ENCODE peak calls at places on chromosome 18, in four cellular contexts. V is HepG2, W is endothelial cell of umbilical vein, J is sigmoid colon. Z is an unnamed sample.

GRCh38 chr18:41324020-41324791 is 630.8 kb upstream of the PIK3C3 start:
- DNase-seq in V (no peak), W (no peak), J (no peak), Z (no peak)

GRCh38 chr18:79518028-79518682 is 122.4 kb downstream of the NFATC1 start:
- DNase-seq in J (no peak), V (no peak), W (no peak), Z (peak; percentile 74)

GRCh38 chr18:42392416-42392815 is 437.4 kb downstream of the PIK3C3 start:
- DNase-seq in V (no peak), W (no peak), J (no peak), Z (no peak)

GRCh38 chr18:80168982-80169381 is 59.9 kb downstream of the ADNP2 start:
- DNase-seq in W (no peak), V (no peak), J (no peak), Z (no peak)

GRCh38 chr18:26685438-26686173 is 137.3 kb upstream of the KCTD1 start:
- DNase-seq in V (peak; percentile 1), J (no peak), W (no peak), Z (no peak)

GRCh38 chr18:22643731-22644130 is 226.0 kb upstream of the CTAGE1 start:
- DNase-seq in W (no peak), J (no peak), V (no peak), Z (no peak)

GRCh38 chr18:66603941-66604627 is at the start of gene CDH19:
- DNase-seq in W (no peak), V (peak; percentile 0), J (no peak), Z (no peak)

GRCh38 chr18:73893879-73894278 is 253.8 kb downstream of the FBXO15 start:
- DNase-seq in J (no peak), W (no peak), V (no peak), Z (no peak)

GRCh38 chr18:47558110-47558750 is 306.8 kb upstream of the SKOR2 start:
- DNase-seq in W (no peak), V (no peak), J (no peak), Z (peak; percentile 31)

GRCh38 chr18:3081558-3081957 is 68.6 kb upstream of the LPIN2 start:
- DNase-seq in W (peak; percentile 75), V (no peak), J (no peak), Z (no peak)

GRCh38 chr18:58870130-58870529 is 5.5 kb downstream of the ZNF532 start:
- DNase-seq in J (peak; percentile 45), V (no peak), W (no peak), Z (no peak)

GRCh38 chr18:3540805-3541548 is 91.0 kb downstream of the TGIF1 start:
- DNase-seq in V (no peak), J (no peak), W (no peak), Z (no peak)

GRCh38 chr18:2897448-2898052 is 50.7 kb downstream of the EMILIN2 start:
- DNase-seq in J (peak; percentile 20), V (no peak), W (no peak), Z (no peak)

GRCh38 chr18:38534073-38534472 is 968.5 kb upstream of the CELF4 start:
- DNase-seq in V (no peak), J (no peak), W (no peak), Z (no peak)

GRCh38 chr18:5195656-5196055 is 1.4 kb downstream of the AKAIN1 start:
- DNase-seq in V (no peak), W (no peak), J (no peak), Z (no peak)

GRCh38 chr18:50340078-50340477 is 34.8 kb upstream of the SKA1 start:
- DNase-seq in V (no peak), J (no peak), W (no peak), Z (peak; percentile 66)

GRCh38 chr18:50880108-50880465 is 1.2 kb downstream of the ME2 start:
- DNase-seq in J (no peak), W (no peak), V (no peak), Z (no peak)

GRCh38 chr18:48486762-48487161 is 52.1 kb upstream of the CTIF start:
- DNase-seq in J (no peak), V (no peak), W (peak; percentile 13), Z (no peak)

GRCh38 chr18:48862116-48862515 is 88.6 kb downstream of the SMAD7 start:
- DNase-seq in V (no peak), J (no peak), W (no peak), Z (peak; percentile 47)

GRCh38 chr18:40355701-40356100 is 1599.3 kb upstream of the PIK3C3 start:
- DNase-seq in J (no peak), V (no peak), W (no peak), Z (no peak)

GRCh38 chr18:5294113-5294617 is 1.4 kb downstream of the ZBTB14 start:
- DNase-seq in W (peak; percentile 13), V (no peak), J (peak; percentile 73), Z (no peak)

GRCh38 chr18:5980721-5981120 is 85.4 kb upstream of the TMEM200C start:
- DNase-seq in V (no peak), W (no peak), J (no peak), Z (no peak)

GRCh38 chr18:54240629-54241107 is 16.2 kb upstream of the MBD2 start:
- DNase-seq in V (no peak), J (no peak), W (no peak), Z (no peak)

GRCh38 chr18:74498712-74499629 is 2.8 kb downstream of the CNDP2 start:
- DNase-seq in W (no peak), V (no peak), J (peak; percentile 59), Z (peak; percentile 93)

GRCh38 chr18:30556112-30556511 is 486.4 kb downstream of the DSC3 start:
- DNase-seq in W (no peak), J (no peak), V (no peak), Z (no peak)

GRCh38 chr18:73296686-73297085 is 428.9 kb upstream of the NETO1 start:
- DNase-seq in V (no peak), J (no peak), W (no peak), Z (no peak)

GRCh38 chr18:60892855-60893254 is 440.4 kb upstream of the CDH20 start:
- DNase-seq in J (no peak), W (no peak), V (peak; percentile 45), Z (no peak)

GRCh38 chr18:11862468-11863137 is 11.4 kb downstream of the CHMP1B start:
- DNase-seq in J (no peak), W (no peak), V (no peak), Z (no peak)

DNA sequence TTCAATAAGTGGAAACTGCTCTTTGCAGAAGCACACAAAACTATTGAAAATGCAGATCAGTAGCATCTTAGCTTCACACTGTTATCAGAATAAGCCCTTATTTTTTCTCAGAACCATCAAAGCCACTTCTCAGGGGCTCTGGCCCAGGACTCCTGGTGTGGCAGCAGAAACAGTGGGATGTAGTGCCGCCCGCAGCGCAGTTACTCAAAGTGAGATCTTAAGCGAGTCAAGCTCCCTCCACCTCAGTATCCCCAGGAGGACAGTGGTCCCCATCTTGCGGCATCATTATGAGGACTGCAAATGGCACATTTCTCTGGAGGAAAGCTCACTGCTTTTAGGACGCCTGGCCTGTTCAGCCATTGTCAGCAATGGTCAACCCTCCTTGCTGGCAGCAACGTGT is 60.0 kb downstream of the MBP start:
- DNase-seq in J (no peak), W (no peak), V (no peak), Z (no peak)
- H3K4me1 ChIP-seq in J (peaks cover 33% of the 10 kb centered on the region), W (peaks cover 42% of the 10 kb centered on the region), V (peaks cover 20% of the 10 kb centered on the region), Z (peaks cover 78% of the 10 kb centered on the region)

GRCh38 chr18:7568426-7568825 is 1.3 kb downstream of the PTPRM start:
- DNase-seq in J (peak; percentile 71), W (peak; percentile 42), V (peak; percentile 33), Z (peak; percentile 82)
- H3K4me3 ChIP-seq in J (peak overlapping the region; percentile 87), W (peak overlapping the region; percentile 93), V (peak overlapping the region; percentile 96), Z (peak overlapping the region; percentile 56)

GRCh38 chr18:77343846-77344527 is 94.3 kb downstream of the GALR1 start:
- DNase-seq in J (no peak), W (no peak), V (no peak), Z (no peak)
- TF ChIP-seq POLR2AphosphoS5 in J (no peak), W (no peak), V (no peak), Z (no peak)

GRCh38 chr18:13265901-13266207 is 47.3 kb downstream of the LDLRAD4 start:
- DNase-seq in V (no peak), W (no peak), J (no peak), Z (no peak)

GRCh38 chr18:13264986-13265900 is 46.7 kb downstream of the LDLRAD4 start:
- DNase-seq in V (no peak), J (no peak), W (no peak), Z (no peak)

GRCh38 chr18:13267517-13267916 is 49.0 kb downstream of the LDLRAD4 start:
- DNase-seq in W (no peak), V (no peak), J (no peak), Z (peak; percentile 27)

GRCh38 chr18:13268035-13268700 is 49.6 kb downstream of the LDLRAD4 start:
- DNase-seq in W (peak; percentile 65), J (peak; percentile 76), V (no peak), Z (no peak)

DNA sequence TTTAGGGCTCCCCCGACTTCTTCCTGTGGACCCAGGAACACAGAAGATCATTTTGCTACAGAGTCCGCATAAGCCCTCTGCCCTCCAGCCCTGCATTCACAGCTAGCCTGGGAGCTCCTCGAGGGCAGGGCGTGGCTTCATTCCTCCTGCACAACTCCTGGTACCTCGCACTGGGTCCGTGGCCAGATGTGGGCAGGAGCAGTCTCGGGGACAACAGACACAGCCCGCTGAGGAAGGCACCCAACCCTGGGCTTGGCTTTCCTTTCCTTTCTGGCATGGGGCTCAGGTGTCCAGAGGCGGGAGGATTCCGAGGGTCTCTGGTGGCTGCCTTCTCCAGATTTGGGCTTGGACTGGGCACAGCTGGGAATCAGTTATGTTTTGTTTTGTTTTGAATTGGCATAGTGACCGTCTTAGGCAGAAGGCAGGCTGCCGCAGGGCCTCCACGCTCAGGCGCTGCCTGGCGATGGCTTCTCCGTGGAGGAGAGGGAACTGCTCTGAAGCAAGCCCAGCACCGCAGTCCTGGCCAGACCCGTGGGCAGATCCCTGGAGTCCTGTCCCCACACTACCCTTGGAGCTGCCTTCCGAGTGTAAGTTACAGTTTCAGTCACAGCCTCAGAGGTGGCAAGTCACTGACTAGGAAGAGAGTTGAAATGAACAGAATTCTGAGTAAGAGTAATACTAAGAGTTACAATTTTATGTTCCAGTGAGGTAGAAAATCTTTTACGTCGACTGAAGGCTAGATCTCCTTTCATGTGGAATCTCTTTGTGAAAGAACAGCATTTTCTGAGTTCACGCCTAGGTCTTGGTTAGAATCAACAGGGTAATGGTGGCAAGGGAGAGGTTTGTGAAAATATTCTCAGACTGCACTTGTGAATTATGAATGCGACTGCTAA is 47.9 kb downstream of the LDLRAD4 start:
- DNase-seq in W (no peak), V (no peak), J (no peak), Z (peak; percentile 66)
- H3K4me1 ChIP-seq in W (peaks cover 18% of the 10 kb centered on the region), V (peaks cover 18% of the 10 kb centered on the region), J (peaks cover 94% of the 10 kb centered on the region), Z (peaks cover 17% of the 10 kb centered on the region)

GRCh38 chr18:25283769-25284168 is 68.2 kb downstream of the ZNF521 start:
- DNase-seq in V (no peak), J (no peak), W (no peak), Z (no peak)

GRCh38 chr18:25284861-25285574 is 66.9 kb downstream of the ZNF521 start:
- DNase-seq in V (no peak), W (no peak), J (no peak), Z (no peak)

GRCh38 chr18:25282282-25282681 is 69.7 kb downstream of the ZNF521 start:
- DNase-seq in J (peak; percentile 64), W (peak; percentile 69), V (no peak), Z (no peak)

GRCh38 chr18:25282922-25283703 is 68.9 kb downstream of the ZNF521 start:
- DNase-seq in V (no peak), W (no peak), J (no peak), Z (no peak)

GRCh38 chr18:25284278-25284677 is 67.7 kb downstream of the ZNF521 start:
- DNase-seq in J (no peak), V (no peak), W (no peak), Z (no peak)
- H3K4me3 ChIP-seq in J (no peak overlapping the region), V (no peak overlapping the region), W (no peak overlapping the region), Z (no peak overlapping the region)

Z was measured in spleen.